ENCODE peak calls at places on chromosomes 12 and 14, in nine cellular contexts. One of them, this sample, is unnamed.

GRCh38 chr12:109920266-109920780 is 20.2 kb downstream of the TCHP start:
- DNase-seq in right atrium auricular region: no peak
- DNase-seq in left lung: no peak
- DNase-seq in left ventricle myocardium inferior: no peak
- DNase-seq in prostate gland: no peak
- DNase-seq in effector memory CD4-positive, alpha-beta T cell: no peak
- DNase-seq in ovary: no peak
- DNase-seq in psoas muscle: no peak
- DNase-seq in CD8-positive, alpha-beta memory T cell: no peak
- DNase-seq in this sample: no peak

GRCh38 chr12:563899-564298 is 99.3 kb downstream of the NINJ2 start:
- DNase-seq in right atrium auricular region: no peak
- DNase-seq in left lung: no peak
- DNase-seq in left ventricle myocardium inferior: no peak
- DNase-seq in prostate gland: no peak
- DNase-seq in effector memory CD4-positive, alpha-beta T cell: no peak
- DNase-seq in ovary: no peak
- DNase-seq in psoas muscle: no peak
- DNase-seq in CD8-positive, alpha-beta memory T cell: no peak
- DNase-seq in this sample: no peak

GRCh38 chr12:51238037-51238509 is 553 bp upstream of the DAZAP2 start:
- DNase-seq in right atrium auricular region: no peak
- DNase-seq in left lung: no peak
- DNase-seq in left ventricle myocardium inferior: no peak
- DNase-seq in prostate gland: peak; percentile 57
- DNase-seq in effector memory CD4-positive, alpha-beta T cell: no peak
- DNase-seq in ovary: no peak
- DNase-seq in psoas muscle: no peak
- DNase-seq in CD8-positive, alpha-beta memory T cell: no peak
- DNase-seq in this sample: no peak

GRCh38 chr12:104064842-104065441 is 611 bp downstream of the HCFC2 start:
- DNase-seq in right atrium auricular region: no peak
- DNase-seq in left lung: peak; percentile 46
- DNase-seq in left ventricle myocardium inferior: peak; percentile 27
- DNase-seq in prostate gland: peak; percentile 12
- DNase-seq in effector memory CD4-positive, alpha-beta T cell: no peak
- DNase-seq in ovary: no peak
- DNase-seq in psoas muscle: peak; percentile 20
- DNase-seq in CD8-positive, alpha-beta memory T cell: no peak
- DNase-seq in this sample: no peak

GRCh38 chr14:102898298-102898697 is 24.2 kb upstream of the AMN start:
- DNase-seq in right atrium auricular region: no peak
- DNase-seq in left lung: no peak
- DNase-seq in left ventricle myocardium inferior: no peak
- DNase-seq in prostate gland: no peak
- DNase-seq in effector memory CD4-positive, alpha-beta T cell: no peak
- DNase-seq in ovary: no peak
- DNase-seq in psoas muscle: no peak
- DNase-seq in CD8-positive, alpha-beta memory T cell: no peak
- DNase-seq in this sample: no peak

GRCh38 chr14:63904724-63905123 is 51.9 kb downstream of the SYNE2 start:
- DNase-seq in right atrium auricular region: no peak
- DNase-seq in left lung: no peak
- DNase-seq in left ventricle myocardium inferior: no peak
- DNase-seq in prostate gland: no peak
- DNase-seq in effector memory CD4-positive, alpha-beta T cell: no peak
- DNase-seq in ovary: no peak
- DNase-seq in psoas muscle: no peak
- DNase-seq in CD8-positive, alpha-beta memory T cell: no peak
- DNase-seq in this sample: no peak

GRCh38 chr14:99163446-99163845 is 108.6 kb downstream of the BCL11B start:
- DNase-seq in right atrium auricular region: no peak
- DNase-seq in left lung: no peak
- DNase-seq in left ventricle myocardium inferior: no peak
- DNase-seq in prostate gland: no peak
- DNase-seq in effector memory CD4-positive, alpha-beta T cell: no peak
- DNase-seq in ovary: no peak
- DNase-seq in psoas muscle: no peak
- DNase-seq in CD8-positive, alpha-beta memory T cell: no peak
- DNase-seq in this sample: no peak

GRCh38 chr12:112285600-112286401 is 96.4 kb downstream of the HECTD4 start:
- DNase-seq in right atrium auricular region: no peak
- DNase-seq in left lung: no peak
- DNase-seq in left ventricle myocardium inferior: no peak
- DNase-seq in prostate gland: no peak
- DNase-seq in effector memory CD4-positive, alpha-beta T cell: no peak
- DNase-seq in ovary: no peak
- DNase-seq in psoas muscle: no peak
- DNase-seq in CD8-positive, alpha-beta memory T cell: no peak
- DNase-seq in this sample: no peak

GRCh38 chr12:85804663-85805062 is 31.5 kb downstream of the RASSF9 start:
- DNase-seq in right atrium auricular region: no peak
- DNase-seq in left lung: no peak
- DNase-seq in left ventricle myocardium inferior: no peak
- DNase-seq in prostate gland: no peak
- DNase-seq in effector memory CD4-positive, alpha-beta T cell: no peak
- DNase-seq in ovary: no peak
- DNase-seq in psoas muscle: no peak
- DNase-seq in CD8-positive, alpha-beta memory T cell: no peak
- DNase-seq in this sample: no peak

GRCh38 chr14:76775159-76775694 is 14.0 kb downstream of the VASH1 start:
- DNase-seq in right atrium auricular region: no peak
- DNase-seq in left lung: peak; percentile 22
- DNase-seq in left ventricle myocardium inferior: no peak
- DNase-seq in prostate gland: no peak
- DNase-seq in effector memory CD4-positive, alpha-beta T cell: no peak
- DNase-seq in ovary: no peak
- DNase-seq in psoas muscle: no peak
- DNase-seq in CD8-positive, alpha-beta memory T cell: no peak
- DNase-seq in this sample: no peak

GRCh38 chr12:96238336-96239031 is 44.3 kb downstream of the ELK3 start:
- DNase-seq in right atrium auricular region: no peak
- DNase-seq in left lung: no peak
- DNase-seq in left ventricle myocardium inferior: peak; percentile 28
- DNase-seq in prostate gland: no peak
- DNase-seq in effector memory CD4-positive, alpha-beta T cell: no peak
- DNase-seq in ovary: no peak
- DNase-seq in psoas muscle: no peak
- DNase-seq in CD8-positive, alpha-beta memory T cell: no peak
- DNase-seq in this sample: no peak

GRCh38 chr12:124398578-124399227 is 103.8 kb downstream of the RFLNA start:
- DNase-seq in right atrium auricular region: peak; percentile 95
- DNase-seq in left lung: no peak
- DNase-seq in left ventricle myocardium inferior: peak; percentile 77
- DNase-seq in prostate gland: no peak
- DNase-seq in effector memory CD4-positive, alpha-beta T cell: no peak
- DNase-seq in ovary: peak; percentile 75
- DNase-seq in psoas muscle: peak; percentile 87
- DNase-seq in CD8-positive, alpha-beta memory T cell: no peak
- DNase-seq in this sample: no peak
- H3K27ac ChIP-seq in right atrium auricular region: peak overlapping the region; percentile 82
- H3K27ac ChIP-seq in left lung: no peak overlapping the region
- H3K27ac ChIP-seq in left ventricle myocardium inferior: peak overlapping the region; percentile 98
- H3K27ac ChIP-seq in prostate gland: peak overlapping the region; percentile 33
- H3K27ac ChIP-seq in effector memory CD4-positive, alpha-beta T cell: no peak overlapping the region
- H3K27ac ChIP-seq in ovary: no peak overlapping the region
- H3K27ac ChIP-seq in psoas muscle: peak overlapping the region; percentile 60
- H3K27ac ChIP-seq in CD8-positive, alpha-beta memory T cell: no peak overlapping the region
- H3K27ac ChIP-seq in this sample: no peak overlapping the region

GRCh38 chr14:25484194-25484593 is 434.2 kb upstream of the STXBP6 start:
- DNase-seq in right atrium auricular region: no peak
- DNase-seq in left lung: no peak
- DNase-seq in left ventricle myocardium inferior: no peak
- DNase-seq in prostate gland: no peak
- DNase-seq in effector memory CD4-positive, alpha-beta T cell: no peak
- DNase-seq in ovary: no peak
- DNase-seq in psoas muscle: no peak
- DNase-seq in CD8-positive, alpha-beta memory T cell: no peak
- DNase-seq in this sample: no peak
- H3K4me1 ChIP-seq in right atrium auricular region: no peaks in the 10 kb centered on the region
- H3K4me1 ChIP-seq in left lung: no peaks in the 10 kb centered on the region
- H3K4me1 ChIP-seq in left ventricle myocardium inferior: no peaks in the 10 kb centered on the region
- H3K4me1 ChIP-seq in prostate gland: no peaks in the 10 kb centered on the region
- H3K4me1 ChIP-seq in effector memory CD4-positive, alpha-beta T cell: no peaks in the 10 kb centered on the region
- H3K4me1 ChIP-seq in ovary: no peaks in the 10 kb centered on the region
- H3K4me1 ChIP-seq in psoas muscle: no peaks in the 10 kb centered on the region
- H3K4me1 ChIP-seq in CD8-positive, alpha-beta memory T cell: no peaks in the 10 kb centered on the region
- H3K4me1 ChIP-seq in this sample: no peaks in the 10 kb centered on the region

GRCh38 chr12:44875954-44876553 is at the start of gene NELL2:
- DNase-seq in right atrium auricular region: no peak
- DNase-seq in left lung: no peak
- DNase-seq in left ventricle myocardium inferior: no peak
- DNase-seq in prostate gland: peak; percentile 40
- DNase-seq in effector memory CD4-positive, alpha-beta T cell: peak; percentile 56
- DNase-seq in ovary: peak; percentile 21
- DNase-seq in psoas muscle: peak; percentile 37
- DNase-seq in CD8-positive, alpha-beta memory T cell: peak; percentile 59
- DNase-seq in this sample: peak; percentile 61
- H3K27ac ChIP-seq in right atrium auricular region: no peak within 1 kb of the TSS
- H3K27ac ChIP-seq in left lung: no peak within 1 kb of the TSS
- H3K27ac ChIP-seq in left ventricle myocardium inferior: no peak within 1 kb of the TSS
- H3K27ac ChIP-seq in prostate gland: peak within 1 kb of the TSS; percentile 0
- H3K27ac ChIP-seq in effector memory CD4-positive, alpha-beta T cell: peak within 1 kb of the TSS; percentile 60
- H3K27ac ChIP-seq in ovary: no peak within 1 kb of the TSS
- H3K27ac ChIP-seq in psoas muscle: no peak within 1 kb of the TSS
- H3K27ac ChIP-seq in CD8-positive, alpha-beta memory T cell: peak within 1 kb of the TSS; percentile 26
- H3K27ac ChIP-seq in this sample: no peak within 1 kb of the TSS

GRCh38 chr14:54711812-54712211 is 144.9 kb downstream of the SAMD4A start:
- DNase-seq in right atrium auricular region: no peak
- DNase-seq in left lung: no peak
- DNase-seq in left ventricle myocardium inferior: no peak
- DNase-seq in prostate gland: no peak
- DNase-seq in effector memory CD4-positive, alpha-beta T cell: no peak
- DNase-seq in ovary: no peak
- DNase-seq in psoas muscle: no peak
- DNase-seq in CD8-positive, alpha-beta memory T cell: no peak
- DNase-seq in this sample: no peak

GRCh38 chr14:54711312-54711711 is 144.4 kb downstream of the SAMD4A start:
- DNase-seq in right atrium auricular region: no peak
- DNase-seq in left lung: no peak
- DNase-seq in left ventricle myocardium inferior: no peak
- DNase-seq in prostate gland: no peak
- DNase-seq in effector memory CD4-positive, alpha-beta T cell: no peak
- DNase-seq in ovary: no peak
- DNase-seq in psoas muscle: no peak
- DNase-seq in CD8-positive, alpha-beta memory T cell: no peak
- DNase-seq in this sample: no peak

GRCh38 chr14:54712371-54712998 is 145.6 kb downstream of the SAMD4A start:
- DNase-seq in right atrium auricular region: no peak
- DNase-seq in left lung: no peak
- DNase-seq in left ventricle myocardium inferior: no peak
- DNase-seq in prostate gland: no peak
- DNase-seq in effector memory CD4-positive, alpha-beta T cell: no peak
- DNase-seq in ovary: no peak
- DNase-seq in psoas muscle: peak; percentile 32
- DNase-seq in CD8-positive, alpha-beta memory T cell: no peak
- DNase-seq in this sample: no peak

GRCh38 chr14:54715244-54715643 is 148.3 kb downstream of the SAMD4A start:
- DNase-seq in right atrium auricular region: no peak
- DNase-seq in left lung: no peak
- DNase-seq in left ventricle myocardium inferior: no peak
- DNase-seq in prostate gland: no peak
- DNase-seq in effector memory CD4-positive, alpha-beta T cell: no peak
- DNase-seq in ovary: no peak
- DNase-seq in psoas muscle: no peak
- DNase-seq in CD8-positive, alpha-beta memory T cell: no peak
- DNase-seq in this sample: no peak

DNA sequence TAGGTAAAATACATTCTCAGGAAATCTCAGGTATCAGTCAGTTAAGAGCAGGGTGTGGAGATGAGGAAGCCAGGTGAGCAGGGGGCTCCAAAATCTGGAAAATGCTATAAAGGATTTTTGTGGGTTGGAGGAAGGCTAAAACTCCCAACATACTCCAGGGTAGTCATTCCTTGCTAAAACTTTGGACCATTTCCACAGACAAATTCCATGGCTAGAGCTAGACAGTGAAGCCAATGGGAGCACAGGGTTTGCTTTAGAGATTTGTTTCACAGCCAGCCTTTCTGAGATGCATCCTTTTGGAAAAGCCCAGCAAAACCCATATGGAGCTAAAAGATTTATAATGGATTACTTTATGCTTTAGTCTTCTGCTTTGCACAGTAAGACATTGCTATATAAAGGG is 146.4 kb downstream of the SAMD4A start:
- DNase-seq in right atrium auricular region: no peak
- DNase-seq in left lung: no peak
- DNase-seq in left ventricle myocardium inferior: no peak
- DNase-seq in prostate gland: no peak
- DNase-seq in effector memory CD4-positive, alpha-beta T cell: no peak
- DNase-seq in ovary: no peak
- DNase-seq in psoas muscle: no peak
- DNase-seq in CD8-positive, alpha-beta memory T cell: no peak
- DNase-seq in this sample: no peak
- H3K4me1 ChIP-seq in right atrium auricular region: no peaks in the 10 kb centered on the region
- H3K4me1 ChIP-seq in left lung: peaks cover 12% of the 10 kb centered on the region
- H3K4me1 ChIP-seq in left ventricle myocardium inferior: peaks cover 94% of the 10 kb centered on the region
- H3K4me1 ChIP-seq in prostate gland: no peaks in the 10 kb centered on the region
- H3K4me1 ChIP-seq in effector memory CD4-positive, alpha-beta T cell: peaks cover 6% of the 10 kb centered on the region
- H3K4me1 ChIP-seq in ovary: peaks cover 10% of the 10 kb centered on the region
- H3K4me1 ChIP-seq in psoas muscle: peaks cover 73% of the 10 kb centered on the region
- H3K4me1 ChIP-seq in CD8-positive, alpha-beta memory T cell: no peaks in the 10 kb centered on the region
- H3K4me1 ChIP-seq in this sample: no peaks in the 10 kb centered on the region

GRCh38 chr12:64752833-64753238 is 6.4 kb downstream of the GNS start:
- DNase-seq in right atrium auricular region: no peak
- DNase-seq in left lung: no peak
- DNase-seq in left ventricle myocardium inferior: no peak
- DNase-seq in prostate gland: no peak
- DNase-seq in effector memory CD4-positive, alpha-beta T cell: no peak
- DNase-seq in ovary: no peak
- DNase-seq in psoas muscle: no peak
- DNase-seq in CD8-positive, alpha-beta memory T cell: no peak
- DNase-seq in this sample: no peak
- H3K27ac ChIP-seq in right atrium auricular region: peak overlapping the region; percentile 3
- H3K27ac ChIP-seq in left lung: peak overlapping the region; percentile 28
- H3K27ac ChIP-seq in left ventricle myocardium inferior: peak overlapping the region; percentile 63
- H3K27ac ChIP-seq in prostate gland: no peak overlapping the region
- H3K27ac ChIP-seq in effector memory CD4-positive, alpha-beta T cell: peak overlapping the region; percentile 35
- H3K27ac ChIP-seq in ovary: no peak overlapping the region
- H3K27ac ChIP-seq in psoas muscle: no peak overlapping the region
- H3K27ac ChIP-seq in CD8-positive, alpha-beta memory T cell: no peak overlapping the region
- H3K27ac ChIP-seq in this sample: no peak overlapping the region

DNA sequence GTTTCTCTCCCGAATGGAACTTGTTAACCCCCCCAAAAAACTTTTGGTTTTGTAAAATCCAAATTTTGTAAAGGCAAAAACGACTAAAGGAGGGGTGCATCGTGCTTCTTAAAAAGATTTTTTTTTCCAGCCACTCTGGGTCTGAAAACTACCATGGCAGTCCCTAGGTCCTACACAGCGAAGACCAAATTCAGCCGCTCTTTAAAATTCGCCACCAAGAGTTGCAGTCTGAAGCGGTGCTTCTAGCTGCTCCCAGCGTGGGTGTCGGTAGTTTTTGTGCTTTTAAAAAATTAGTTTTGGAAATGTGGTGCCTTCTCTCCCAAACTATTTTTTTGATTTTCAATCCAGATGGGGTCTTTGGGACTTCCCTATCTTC is 890 bp upstream of the GSC start:
- DNase-seq in right atrium auricular region: no peak
- DNase-seq in left lung: no peak
- DNase-seq in left ventricle myocardium inferior: no peak
- DNase-seq in prostate gland: no peak
- DNase-seq in effector memory CD4-positive, alpha-beta T cell: no peak
- DNase-seq in ovary: no peak
- DNase-seq in psoas muscle: no peak
- DNase-seq in CD8-positive, alpha-beta memory T cell: no peak
- DNase-seq in this sample: no peak
- H3K4me1 ChIP-seq in right atrium auricular region: no peaks in the 10 kb centered on the region
- H3K4me1 ChIP-seq in left lung: peaks cover 11% of the 10 kb centered on the region
- H3K4me1 ChIP-seq in left ventricle myocardium inferior: peaks cover 38% of the 10 kb centered on the region
- H3K4me1 ChIP-seq in prostate gland: no peaks in the 10 kb centered on the region
- H3K4me1 ChIP-seq in effector memory CD4-positive, alpha-beta T cell: peaks cover 11% of the 10 kb centered on the region
- H3K4me1 ChIP-seq in ovary: peaks cover 4% of the 10 kb centered on the region
- H3K4me1 ChIP-seq in psoas muscle: peaks cover 6% of the 10 kb centered on the region
- H3K4me1 ChIP-seq in CD8-positive, alpha-beta memory T cell: no peaks in the 10 kb centered on the region
- H3K4me1 ChIP-seq in this sample: peaks cover 6% of the 10 kb centered on the region